ENCODE peak calls at places on chromosome 18, in ten cellular contexts. Y is heart right ventricle; G is K562; E is OCI-LY7; X is fibroblast of lung; I is testis; U is cardiac muscle cell; F is left ventricle myocardium inferior; V is CD4-positive, CD25-positive, alpha-beta regulatory T cell; D is uterus. O is an unnamed sample. For H3K4me1 and H3K9me3, the result is how much of the 10 kb centered on the place peaks cover.

GRCh38 chr18:3510024-3510423 is 60.1 kb downstream of the TGIF1 start:
- DNase-seq in Y (no peak), G (no peak), E (no peak), X (no peak), I (no peak), U (no peak), F (no peak), V (no peak), D (no peak), O (no peak)

GRCh38 chr18:1273469-1273868 is 368.8 kb downstream of the ADCYAP1 start:
- DNase-seq in Y (no peak), G (no peak), E (no peak), X (no peak), I (no peak), U (no peak), F (no peak), V (no peak), D (no peak), O (no peak)

GRCh38 chr18:28109781-28110460 is 67.0 kb downstream of the CDH2 start:
- DNase-seq in Y (no peak), G (no peak), E (no peak), X (no peak), I (no peak), U (no peak), F (no peak), V (no peak), D (no peak), O (no peak)

GRCh38 chr18:54790109-54790508 is 38.2 kb upstream of the RAB27B start:
- DNase-seq in Y (no peak), G (no peak), E (no peak), X (no peak), I (no peak), U (no peak), F (no peak), V (no peak), D (no peak), O (no peak)

GRCh38 chr18:79522451-79523220 is 126.9 kb downstream of the NFATC1 start:
- DNase-seq in Y (no peak), G (no peak), E (peak), X (no peak), I (peak), U (no peak), F (no peak), V (peak), D (no peak), O (peak)

GRCh38 chr18:74508821-74509225 is 12.7 kb downstream of the CNDP2 start:
- DNase-seq in Y (no peak), G (peak), E (no peak), X (no peak), I (no peak), U (peak), F (no peak), V (no peak), D (no peak), O (no peak)

GRCh38 chr18:77061946-77062517 is 70.6 kb downstream of the MBP start:
- DNase-seq in Y (no peak), G (peak), E (peak), X (no peak), I (peak), U (no peak), F (no peak), V (no peak), D (no peak), O (no peak)

GRCh38 chr18:34691626-34692025 is 18.5 kb upstream of the DTNA start:
- DNase-seq in Y (no peak), G (no peak), E (no peak), X (no peak), I (no peak), U (no peak), F (no peak), V (no peak), D (no peak), O (no peak)

GRCh38 chr18:59549797-59550516 is 147.3 kb downstream of the CCBE1 start:
- DNase-seq in Y (peak), G (no peak), E (no peak), X (no peak), I (peak), U (no peak), F (peak), V (no peak), D (no peak), O (no peak)

GRCh38 chr18:12008181-12008767 is 27.0 kb downstream of the IMPA2 start:
- DNase-seq in Y (no peak), G (no peak), E (no peak), X (no peak), I (no peak), U (no peak), F (no peak), V (no peak), D (no peak), O (no peak)
- H3K27ac ChIP-seq in Y (no peak), G (no peak), E (no peak), X (no peak), I (no peak), U (no peak), F (peak), V (no peak), D (no peak), O (no peak)

DNA sequence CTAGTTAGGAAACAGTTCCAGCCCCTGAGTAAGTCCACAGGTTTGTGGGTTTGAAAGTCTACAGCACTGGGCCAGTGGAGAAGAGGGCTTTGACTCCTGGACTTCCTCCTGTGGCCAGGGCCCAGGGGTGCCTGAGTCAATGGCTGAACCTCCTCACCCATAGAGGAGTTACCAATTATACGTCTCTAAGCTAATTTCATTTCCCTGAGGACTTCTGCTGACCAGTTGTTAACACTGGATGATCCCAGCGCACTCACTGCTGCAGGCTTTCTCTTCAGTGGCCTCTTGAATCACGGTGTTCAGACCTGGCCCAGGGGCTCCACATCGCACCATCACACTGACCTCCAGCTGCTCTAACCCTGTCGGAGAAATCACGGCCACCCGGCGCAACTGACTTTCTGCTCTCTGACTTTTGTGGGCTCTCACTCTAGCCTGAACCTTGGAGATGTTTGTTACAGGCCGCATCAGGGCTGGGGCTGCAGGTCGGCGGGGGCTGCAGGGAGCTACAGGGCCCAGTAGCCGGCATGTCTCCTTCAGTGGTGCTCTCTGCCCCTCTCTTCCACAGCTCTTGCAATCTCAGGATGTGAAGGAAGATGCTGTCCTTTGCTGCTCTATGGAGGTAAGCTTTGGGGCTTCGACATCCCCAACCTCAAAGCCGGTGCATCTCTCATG is 93.6 kb downstream of the SMAD7 start:
- DNase-seq in Y (no peak), G (no peak), E (no peak), X (no peak), I (no peak), U (no peak), F (no peak), V (no peak), D (no peak), O (no peak)
- H3K4me1 ChIP-seq in Y (under half), G (under half), E (under half), X (under half), I (under half), U (under half), F (under half), V (under half), D (under half), O (under half)

GRCh38 chr18:48785091-48785614 is 165.6 kb downstream of the SMAD7 start:
- DNase-seq in Y (no peak), G (no peak), E (peak), X (no peak), I (no peak), U (no peak), F (peak), V (peak), D (no peak), O (no peak)
- H3K9me3 ChIP-seq in Y (under half), G (under half), E (under half), X (under half), I (under half), U (under half), F (under half), V (under half), D (under half), O (under half)

DNA sequence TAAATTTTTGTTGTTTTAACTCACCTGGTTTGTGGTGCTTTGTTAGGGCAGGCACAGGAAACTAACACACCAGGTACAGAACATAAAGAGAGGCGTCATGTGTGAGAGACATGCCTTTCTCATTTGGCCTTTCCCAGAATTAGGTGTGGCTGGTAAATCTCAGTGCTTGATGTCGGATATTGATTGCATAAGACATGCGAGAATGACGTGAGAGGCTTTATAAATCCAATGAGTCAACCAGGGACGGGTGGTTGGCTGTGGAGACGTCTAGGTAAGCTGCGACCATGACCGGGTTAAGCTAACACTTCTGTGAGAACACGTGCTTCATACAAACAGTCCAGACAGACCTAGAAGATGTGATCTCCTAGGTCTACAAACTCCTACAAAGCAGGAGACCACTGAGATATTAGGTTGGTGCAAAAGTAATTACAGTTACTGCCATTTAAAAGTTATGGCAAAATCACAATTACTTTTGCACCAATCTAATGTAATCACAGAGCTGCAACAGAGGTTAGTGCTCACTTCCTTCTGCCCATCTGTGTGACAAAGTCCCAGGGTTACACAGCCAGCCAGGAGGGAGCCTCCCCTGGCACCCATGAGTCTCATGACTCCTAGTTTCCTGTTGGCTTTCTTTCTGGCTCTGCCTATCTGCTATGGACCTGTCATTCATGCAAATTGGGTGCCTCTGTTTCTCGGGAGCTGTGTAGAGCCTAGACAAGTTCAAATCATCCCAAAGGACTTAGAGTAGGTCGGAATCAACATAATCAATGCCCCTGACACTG is 98.9 kb upstream of the ATP8B1 start:
- DNase-seq in Y (no peak), G (no peak), E (no peak), X (peak), I (no peak), U (no peak), F (no peak), V (no peak), D (no peak), O (no peak)
- H3K27ac ChIP-seq in Y (no peak), G (no peak), E (no peak), X (no peak), I (no peak), U (no peak), F (no peak), V (no peak), D (no peak), O (no peak)